ENCODE peak calls at places on chromosomes 6 and 20, in seven cellular contexts. C is GM23248, I is thyroid gland, F is SJSA1, B is aorta, W is mammary epithelial cell, T is RWPE1. Y is an unnamed sample.

GRCh38 chr6:125832396-125832795 is 41.6 kb downstream of the NCOA7 start:
- DNase-seq in W (no peak), F (no peak), C (no peak), I (no peak), B (no peak), T (no peak), Y (no peak)

GRCh38 chr20:56299362-56299761 is 50.8 kb downstream of the MC3R start:
- DNase-seq in W (no peak), B (no peak), C (no peak), I (no peak), F (no peak), T (no peak), Y (no peak)

GRCh38 chr6:113632220-113632864 is 224.8 kb upstream of the MARCKS start:
- DNase-seq in T (peak), W (peak), B (no peak), F (peak), C (peak), I (no peak), Y (no peak)

GRCh38 chr6:151389640-151390275 is 1.6 kb downstream of the ZBTB2 start:
- DNase-seq in B (peak), F (peak), C (peak), T (peak), I (peak), W (peak), Y (peak)

GRCh38 chr6:6218246-6219085 is 102.0 kb downstream of the F13A1 start:
- DNase-seq in I (peak), W (peak), T (peak), B (no peak), C (peak), F (no peak), Y (no peak)

GRCh38 chr6:121516331-121516730 is 80.9 kb downstream of the GJA1 start:
- DNase-seq in C (peak), F (peak), I (no peak), B (no peak), W (peak), T (no peak), Y (no peak)

GRCh38 chr20:46034039-46034438 is 5.0 kb downstream of the SLC12A5 start:
- DNase-seq in B (no peak), W (no peak), F (no peak), I (no peak), C (no peak), T (no peak), Y (no peak)

GRCh38 chr6:29516108-29516507 is 28.4 kb upstream of the MAS1L start:
- DNase-seq in T (peak), C (peak), I (no peak), B (no peak), F (no peak), W (peak), Y (no peak)

GRCh38 chr6:161951139-161951538 is 677.3 kb upstream of the AGPAT4 start:
- DNase-seq in F (no peak), I (no peak), B (no peak), W (no peak), T (no peak), C (no peak), Y (no peak)

GRCh38 chr6:80480478-80481157 is 374.1 kb downstream of the BCKDHB start:
- DNase-seq in W (no peak), C (no peak), B (no peak), I (no peak), T (no peak), F (no peak), Y (no peak)

GRCh38 chr6:15254074-15254975 is 8.5 kb downstream of the JARID2 start:
- DNase-seq in W (no peak), F (peak), B (no peak), T (no peak), C (peak), I (peak), Y (peak)

GRCh38 chr6:37253608-37254007 is 4.0 kb upstream of the TBC1D22B start:
- DNase-seq in W (no peak), C (no peak), B (no peak), F (no peak), T (no peak), I (no peak), Y (no peak)

GRCh38 chr6:107082045-107082444 is 33.3 kb downstream of the BEND3 start:
- DNase-seq in T (peak), W (peak), F (no peak), C (no peak), B (no peak), I (no peak), Y (no peak)

GRCh38 chr6:110298916-110299315 is 59.2 kb downstream of the METTL24 start:
- DNase-seq in B (no peak), C (no peak), T (no peak), W (no peak), F (no peak), I (no peak), Y (no peak)

DNA sequence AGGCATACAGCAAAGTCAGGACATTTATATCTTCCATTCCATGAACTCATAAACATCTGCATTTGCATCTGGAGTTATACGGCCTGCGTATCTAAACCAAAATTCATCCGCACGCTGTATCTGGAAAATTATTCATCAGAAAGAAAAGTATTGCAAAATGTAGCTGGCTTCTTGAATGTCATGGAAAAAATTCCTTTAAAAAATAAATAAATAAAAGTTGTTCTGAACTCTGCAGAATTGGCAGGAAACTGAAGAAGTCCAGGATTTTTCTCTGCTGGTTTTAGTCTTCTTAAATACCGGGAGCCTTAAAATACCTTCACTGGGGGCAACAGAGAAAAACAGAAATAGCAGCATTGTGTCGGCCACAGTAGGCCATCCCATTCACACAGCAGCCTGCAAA is 23.7 kb upstream of the FOXF2 start:
- DNase-seq in C (no peak), B (no peak), T (no peak), F (no peak), W (no peak), I (no peak), Y (no peak)
- H3K27ac ChIP-seq in C (no peak), B (no peak), T (no peak), F (no peak), W (no peak), I (no peak), Y (no peak)

GRCh38 chr6:158847012-158847529 is 27.9 kb upstream of the EZR start:
- DNase-seq in W (no peak), T (no peak), C (no peak), F (no peak), I (no peak), B (no peak), Y (no peak)

GRCh38 chr6:158850807-158851115 is 31.6 kb upstream of the EZR start:
- DNase-seq in I (no peak), T (no peak), F (no peak), W (no peak), C (peak), B (no peak), Y (no peak)

GRCh38 chr6:158849899-158850806 is 31.0 kb upstream of the EZR start:
- DNase-seq in C (peak), W (peak), F (peak), I (peak), B (no peak), T (peak), Y (no peak)

GRCh38 chr6:158848441-158848840 is 29.3 kb upstream of the EZR start:
- DNase-seq in C (no peak), I (no peak), B (no peak), F (no peak), W (no peak), T (no peak), Y (no peak)

DNA sequence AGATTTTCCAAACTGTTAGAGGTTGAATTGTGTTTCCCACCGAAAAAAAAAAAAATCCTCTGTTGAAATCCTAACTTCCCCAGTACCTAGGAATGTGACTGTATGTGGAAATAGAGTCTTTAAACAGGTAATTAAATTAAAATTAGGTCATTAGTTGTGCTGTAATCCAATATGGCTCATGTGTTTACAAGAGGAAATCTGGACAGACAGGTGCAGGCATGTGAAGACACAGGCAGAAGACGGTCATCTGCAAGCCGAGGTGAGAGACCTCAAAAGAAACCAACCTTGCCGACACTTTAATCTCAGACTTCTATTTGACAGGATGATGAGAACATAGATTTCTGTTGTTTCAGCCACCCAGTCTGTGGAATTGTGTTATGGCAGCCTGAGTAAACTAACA is 28.6 kb upstream of the EZR start:
- DNase-seq in B (no peak), F (no peak), C (no peak), W (peak), T (no peak), I (no peak), Y (no peak)
- H3K27ac ChIP-seq in B (no peak), F (no peak), C (no peak), W (peak), T (peak), I (no peak), Y (no peak)

DNA sequence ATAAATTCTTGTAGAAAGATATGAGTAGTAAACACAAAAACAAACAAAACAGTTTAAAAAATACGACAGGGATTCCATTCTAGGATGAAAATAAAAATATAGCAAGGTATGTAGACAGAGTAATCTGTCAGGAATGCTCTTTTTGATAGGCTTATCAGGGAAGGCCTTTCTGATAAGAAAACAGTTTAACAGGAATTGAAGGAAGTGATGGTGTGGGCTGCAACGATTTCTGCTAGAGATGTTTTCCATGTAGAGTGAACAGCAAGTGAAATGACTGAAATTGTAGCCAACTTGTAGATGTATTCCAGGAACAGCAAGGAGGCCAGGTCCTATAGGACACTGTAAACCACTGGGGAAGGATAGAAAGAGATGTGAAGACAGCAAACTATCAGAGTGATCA is 689.7 kb upstream of the GJE1 start:
- DNase-seq in B (no peak), T (no peak), I (no peak), C (no peak), W (no peak), F (no peak), Y (no peak)
- H3K27ac ChIP-seq in B (no peak), T (no peak), I (no peak), C (no peak), W (no peak), F (no peak), Y (no peak)

GRCh38 chr6:154786144-154786868 is 53.1 kb downstream of the SCAF8 start:
- DNase-seq in C (no peak), I (no peak), T (no peak), F (no peak), B (no peak), W (no peak), Y (no peak)

GRCh38 chr6:154782245-154782644 is 49.0 kb downstream of the SCAF8 start:
- DNase-seq in T (no peak), W (no peak), I (no peak), C (no peak), B (no peak), F (no peak), Y (no peak)

GRCh38 chr6:154783229-154783628 is 50.0 kb downstream of the SCAF8 start:
- DNase-seq in C (no peak), B (no peak), F (no peak), T (no peak), I (no peak), W (no peak), Y (no peak)
- H3K27ac ChIP-seq in C (no peak), B (no peak), F (no peak), T (no peak), I (no peak), W (no peak), Y (no peak)

DNA sequence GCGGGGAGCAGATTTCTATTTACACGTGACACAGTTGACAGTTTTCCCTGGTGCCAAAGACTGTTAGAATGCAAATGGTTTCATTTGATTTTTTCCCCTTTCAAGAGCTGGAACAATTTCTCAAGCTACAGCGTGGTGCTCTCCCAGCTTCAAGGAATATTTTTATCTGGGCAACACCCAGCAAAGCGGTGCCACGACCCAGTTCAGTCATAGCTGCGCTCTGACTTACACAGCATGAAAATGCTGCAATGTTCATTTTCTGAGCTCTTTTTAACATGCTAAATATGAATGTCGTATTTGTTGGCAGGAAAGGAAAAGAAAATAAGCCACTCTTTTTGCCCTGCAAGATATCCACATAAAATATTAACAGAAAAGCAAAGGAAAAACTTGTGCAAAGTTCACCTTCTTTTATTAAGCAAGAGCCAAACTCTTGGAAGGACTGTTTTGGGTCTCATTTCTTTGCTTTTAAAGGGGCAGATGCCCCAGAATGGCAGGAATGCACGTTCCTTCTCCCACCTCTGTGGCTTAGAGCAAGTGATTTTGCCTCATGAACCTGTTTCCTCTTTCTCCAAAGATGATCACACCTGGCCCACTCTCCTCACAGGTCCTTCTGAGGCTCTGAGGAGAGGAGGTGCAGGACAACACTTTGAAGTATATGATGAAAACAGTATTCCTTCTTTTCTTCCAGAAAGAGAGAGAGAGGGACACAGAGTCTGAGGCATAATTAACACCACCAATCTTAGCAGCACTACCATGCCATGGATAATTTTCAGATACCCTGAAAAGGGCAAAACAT is 47.0 kb downstream of the TTI1 start:
- DNase-seq in I (no peak), W (no peak), F (no peak), T (no peak), C (no peak), B (no peak), Y (no peak)
- H3K27ac ChIP-seq in I (peak), W (no peak), F (no peak), T (no peak), C (no peak), B (peak), Y (no peak)

Y was measured in substantia nigra.